ENCODE peak calls at places on chromosomes 2 and 18, in seven cellular contexts. F is spleen; K is psoas muscle; O is glutamatergic neuron; S is PC-9; V is lower leg skin; P is CD4-positive, alpha-beta T cell. G is an unnamed sample.
A peak's percentile ranks its signal among the peaks of the same experiment; 100 is the strongest.

GRCh38 chr2:15260196-15260595 is 300.9 kb downstream of the NBAS start:
- DNase-seq in O (no peak), S (no peak), P (no peak), K (no peak), F (no peak), V (no peak), G (no peak)

GRCh38 chr18:27062802-27063201 is 122.3 kb downstream of the CHST9 start:
- DNase-seq in P (no peak), O (no peak), F (no peak), V (no peak), K (no peak), S (peak; percentile 75), G (no peak)

GRCh38 chr2:42652086-42652485 is 83.7 kb downstream of the MTA3 start:
- DNase-seq in F (no peak), P (peak; percentile 46), O (no peak), K (no peak), S (no peak), V (no peak), G (no peak)

GRCh38 chr18:48405971-48406370 is 3.2 kb downstream of the ZBTB7C start:
- DNase-seq in O (peak; percentile 36), V (no peak), K (no peak), F (no peak), P (no peak), S (no peak), G (no peak)

GRCh38 chr2:20577495-20578235 is 73.2 kb downstream of the HS1BP3 start:
- DNase-seq in S (peak; percentile 98), O (no peak), P (no peak), K (no peak), F (peak; percentile 73), V (no peak), G (no peak)

GRCh38 chr2:29202819-29203495 is 87.7 kb downstream of the CLIP4 start:
- DNase-seq in V (no peak), S (no peak), P (no peak), K (no peak), O (no peak), F (no peak), G (no peak)

GRCh38 chr2:64359892-64360657 is 93.9 kb upstream of the LGALSL start:
- DNase-seq in F (no peak), V (peak; percentile 94), P (no peak), O (peak; percentile 23), S (peak; percentile 98), K (peak; percentile 83), G (no peak)

GRCh38 chr2:8203354-8203753 is 478.5 kb upstream of the ID2 start:
- DNase-seq in O (no peak), V (no peak), S (no peak), K (no peak), P (no peak), F (no peak), G (no peak)

GRCh38 chr18:25826377-25826776 is 264.0 kb downstream of the SS18 start:
- DNase-seq in O (no peak), K (no peak), V (no peak), F (no peak), S (no peak), P (no peak), G (no peak)

GRCh38 chr2:187576906-187577305 is 22.7 kb upstream of the TFPI start:
- DNase-seq in O (no peak), S (no peak), P (no peak), F (no peak), K (no peak), V (no peak), G (no peak)

GRCh38 chr18:38198956-38199355 is 633.4 kb upstream of the CELF4 start:
- DNase-seq in V (no peak), O (no peak), S (no peak), K (no peak), P (no peak), F (no peak), G (no peak)

GRCh38 chr18:58887613-58887963 is 22.9 kb downstream of the ZNF532 start:
- DNase-seq in O (peak; percentile 40), S (no peak), K (peak; percentile 76), V (no peak), P (no peak), F (peak; percentile 88), G (peak; percentile 62)

GRCh38 chr18:457533-457932 is 43.0 kb downstream of the COLEC12 start:
- DNase-seq in K (no peak), S (no peak), V (no peak), O (no peak), F (no peak), P (no peak), G (no peak)

GRCh38 chr18:3706279-3707097 is 256.5 kb downstream of the TGIF1 start:
- DNase-seq in P (no peak), S (no peak), K (no peak), O (no peak), F (no peak), V (no peak), G (no peak)

GRCh38 chr18:3425030-3425429 is 24.9 kb upstream of the TGIF1 start:
- DNase-seq in S (no peak), F (no peak), O (no peak), P (no peak), V (no peak), K (no peak), G (no peak)

GRCh38 chr2:121015971-121016485 is 269.0 kb downstream of the TFCP2L1 start:
- DNase-seq in F (no peak), S (no peak), P (no peak), O (no peak), V (peak; percentile 57), K (no peak), G (no peak)

GRCh38 chr2:217393585-217394032 is 533.7 kb upstream of the TNP1 start:
- DNase-seq in S (no peak), P (no peak), V (peak; percentile 96), O (no peak), K (peak; percentile 82), F (no peak), G (no peak)

GRCh38 chr18:37516361-37516853 is 49.2 kb downstream of the CELF4 start:
- DNase-seq in S (no peak), O (no peak), K (no peak), V (no peak), P (no peak), F (no peak), G (no peak)

GRCh38 chr2:179454443-179455218 is 190.0 kb upstream of the SESTD1 start:
- DNase-seq in V (no peak), O (no peak), S (peak; percentile 73), P (no peak), K (no peak), F (no peak), G (no peak)

DNA sequence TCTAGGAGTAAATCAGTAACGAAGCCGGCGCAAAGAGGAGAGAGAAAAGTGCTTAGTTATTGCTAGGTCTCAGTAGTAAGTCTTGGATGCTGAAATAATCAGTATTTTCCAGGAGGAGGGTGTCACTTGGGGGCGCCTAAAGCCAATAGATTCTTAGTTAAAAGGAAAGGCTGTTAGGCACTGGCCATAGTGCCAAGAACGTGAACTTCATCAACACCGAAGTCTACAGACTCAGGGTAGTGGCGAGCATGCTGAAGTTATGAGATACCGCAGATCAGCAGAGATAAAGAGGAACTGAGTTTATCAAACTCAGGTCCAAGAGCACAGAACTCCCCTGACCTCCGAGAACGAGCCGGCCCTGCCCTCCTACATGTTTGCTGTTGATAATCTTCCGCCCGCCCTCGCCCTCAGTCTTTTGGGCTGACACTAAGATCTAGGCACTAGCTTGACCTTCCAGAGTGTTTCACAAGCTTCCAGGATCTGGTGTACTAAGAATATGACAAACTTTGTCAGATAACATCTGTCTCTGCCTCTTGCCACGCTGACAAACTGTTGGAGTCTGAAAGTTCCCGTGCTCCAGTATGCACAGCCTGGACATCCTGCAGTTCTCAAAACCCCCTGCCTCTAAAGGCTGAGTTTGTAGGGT is 49.2 kb downstream of the CYB5A start:
- DNase-seq in S (no peak), O (no peak), V (no peak), K (no peak), F (no peak), P (no peak), G (no peak)
- TF ChIP-seq CTCF in S (no peak), O (no peak), V (no peak), K (no peak), F (no peak), P (no peak), G (no peak)

GRCh38 chr18:11963991-11964484 is 17.3 kb upstream of the IMPA2 start:
- DNase-seq in O (no peak), K (no peak), V (no peak), P (no peak), F (no peak), S (no peak), G (no peak)
- TF ChIP-seq CTCF in O (no peak), K (no peak), V (no peak), P (no peak), F (no peak), S (no peak), G (no peak)

DNA sequence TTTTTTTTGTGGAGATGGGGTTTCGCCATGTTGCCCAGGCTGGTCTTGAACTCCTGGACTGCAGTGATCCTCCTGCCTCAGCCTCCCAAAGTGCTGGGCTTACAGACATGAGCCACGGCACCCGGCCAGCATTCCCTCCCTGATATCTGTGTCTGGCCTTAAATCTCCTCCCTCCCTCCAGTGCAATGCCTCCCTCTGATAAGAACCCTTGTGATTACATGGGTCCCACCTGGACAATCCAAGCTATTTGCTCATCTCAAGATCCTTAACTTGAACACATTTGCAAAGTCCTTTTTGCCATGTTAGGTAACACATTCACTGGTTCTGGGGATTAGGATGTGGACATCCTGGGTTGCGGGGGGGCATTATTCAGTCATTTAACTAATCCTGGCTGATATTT is 40.5 kb upstream of the CREB1 start:
- DNase-seq in F (no peak), V (no peak), K (no peak), O (no peak), S (no peak), P (no peak), G (no peak)
- TF ChIP-seq CTCF in F (no peak), V (no peak), K (no peak), O (no peak), S (no peak), P (no peak), G (no peak)

GRCh38 chr18:7169601-7170000 is 52.0 kb upstream of the LAMA1 start:
- DNase-seq in S (no peak), P (no peak), V (no peak), K (no peak), O (no peak), F (peak; percentile 57), G (no peak)

GRCh38 chr18:7165846-7166393 is 48.3 kb upstream of the LAMA1 start:
- DNase-seq in K (no peak), V (no peak), S (no peak), O (no peak), P (no peak), F (peak; percentile 56), G (no peak)

GRCh38 chr18:7170292-7170691 is 52.7 kb upstream of the LAMA1 start:
- DNase-seq in P (no peak), F (peak; percentile 52), V (no peak), O (no peak), K (no peak), S (no peak), G (no peak)

GRCh38 chr18:7168408-7168807 is 50.8 kb upstream of the LAMA1 start:
- DNase-seq in S (no peak), O (no peak), V (no peak), K (no peak), P (no peak), F (no peak), G (no peak)

DNA sequence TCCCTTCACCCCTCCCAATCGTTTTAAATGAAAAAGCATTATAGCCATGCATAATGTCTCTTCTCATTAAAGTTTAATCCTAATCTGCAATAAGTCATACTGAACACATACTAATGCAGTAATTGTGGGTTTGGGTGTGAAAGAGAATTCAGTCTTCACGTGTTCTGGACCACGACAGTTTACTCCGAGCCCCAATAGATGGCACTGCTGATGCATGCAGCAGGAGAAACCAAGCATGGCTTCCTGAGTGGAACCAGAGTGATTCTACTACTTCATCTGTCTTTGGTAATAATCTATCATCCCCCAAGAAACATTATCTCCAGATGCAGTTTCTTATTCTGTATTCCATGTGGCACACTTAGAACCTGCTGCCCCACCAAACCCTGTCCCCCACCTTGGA is 47.0 kb upstream of the LAMA1 start:
- DNase-seq in P (no peak), O (no peak), S (no peak), K (no peak), V (no peak), F (no peak), G (peak; percentile 15)
- TF ChIP-seq CTCF in P (no peak), O (no peak), S (no peak), K (peak; percentile 44), V (no peak), F (no peak), G (no peak)

G was measured in endothelial cell.